ENCODE peak calls at places on chromosomes 6 and 20, in four cellular contexts. A is stimulated activated CD4-positive, alpha-beta T cell treated with anti-CD3 and anti-CD28 coated beads, TNF-alpha, amount 100 ng/mL, for 1 hour; F is PC-3; I is NAMALWA. G is an unnamed sample.

GRCh38 chr20:46119547-46119946 is 1.4 kb downstream of the CD40 start:
- DNase-seq in A (no peak), F (no peak), I (peak), G (no peak)

GRCh38 chr20:56249244-56249955 is 868 bp downstream of the MC3R start:
- DNase-seq in A (no peak), F (peak), I (no peak), G (peak)

GRCh38 chr6:17341891-17342290 is 51.5 kb upstream of the CAP2 start:
- DNase-seq in A (no peak), F (peak), I (no peak), G (no peak)

GRCh38 chr6:74731921-74732320 is 473.9 kb downstream of the COL12A1 start:
- DNase-seq in A (no peak), F (no peak), I (no peak), G (peak)

GRCh38 chr6:157280947-157281346 is 42.4 kb downstream of the TMEM242 start:
- DNase-seq in A (no peak), F (no peak), I (no peak), G (no peak)

GRCh38 chr6:130575971-130576370 is 210.2 kb downstream of the TMEM200A start:
- DNase-seq in A (peak), F (no peak), I (no peak), G (no peak)

GRCh38 chr6:2771021-2771558 is 5.9 kb downstream of the WRNIP1 start:
- DNase-seq in A (no peak), F (no peak), I (no peak), G (no peak)

GRCh38 chr20:56957737-56958553 is 308.5 kb downstream of the BMP7 start:
- DNase-seq in A (no peak), F (no peak), I (no peak), G (peak)

GRCh38 chr6:35302604-35303218 is 5.1 kb downstream of the DEF6 start:
- DNase-seq in A (peak), F (peak), I (peak), G (no peak)

GRCh38 chr20:44407402-44408184 is 52.1 kb downstream of the HNF4A start:
- DNase-seq in A (no peak), F (peak), I (no peak), G (no peak)

GRCh38 chr6:28785962-28786679 is 137.7 kb downstream of the TRIM27 start:
- DNase-seq in A (no peak), F (no peak), I (no peak), G (no peak)

GRCh38 chr6:14001329-14002012 is 76.7 kb downstream of the RNF182 start:
- DNase-seq in A (no peak), F (peak), I (no peak), G (no peak)

GRCh38 chr6:154653853-154654252 is 79.4 kb upstream of the SCAF8 start:
- DNase-seq in A (no peak), F (peak), I (no peak), G (peak)

GRCh38 chr20:63641792-63642517 is 11.3 kb downstream of the STMN3 start:
- DNase-seq in A (peak), F (peak), I (peak), G (peak)

GRCh38 chr20:5080384-5080877 is 39.3 kb downstream of the PCNA start:
- DNase-seq in A (no peak), F (no peak), I (peak), G (no peak)

GRCh38 chr6:134235937-134236751 is 81.8 kb downstream of the SGK1 start:
- DNase-seq in A (no peak), F (peak), I (peak), G (peak)

GRCh38 chr6:157273756-157274088 is 49.6 kb downstream of the TMEM242 start:
- DNase-seq in A (no peak), F (no peak), I (peak), G (peak)

GRCh38 chr6:61210549-61210948 is 1075.5 kb downstream of the KHDRBS2 start:
- DNase-seq in A (no peak), F (no peak), I (no peak), G (peak)

GRCh38 chr20:38186788-38187221 is 21.7 kb upstream of the TGM2 start:
- DNase-seq in A (no peak), F (peak), I (no peak), G (no peak)

G was measured in DMS53.